ENCODE peak calls at places on chromosomes 3 and 15, in nine cellular contexts. One of them, this sample, is unnamed.

GRCh38 chr15:82641129-82641798 is 5.9 kb downstream of the CPEB1 start:
- ATAC-seq in Panc1: no peak
- ATAC-seq in left colon: no peak
- ATAC-seq in PC-3: no peak
- ATAC-seq in aorta: no peak
- ATAC-seq in left cardiac atrium: no peak
- ATAC-seq in natural killer cell: no peak
- ATAC-seq in SK-N-SH treated with all-trans-retinoic acid at 6 μM for 48 hours: no peak
- ATAC-seq in T-cell: no peak
- ATAC-seq in this sample: no peak

GRCh38 chr3:143283432-143284128 is 164.0 kb downstream of the CHST2 start:
- ATAC-seq in Panc1: no peak
- ATAC-seq in left colon: no peak
- ATAC-seq in PC-3: peak
- ATAC-seq in aorta: no peak
- ATAC-seq in left cardiac atrium: no peak
- ATAC-seq in natural killer cell: no peak
- ATAC-seq in SK-N-SH treated with all-trans-retinoic acid at 6 μM for 48 hours: peak
- ATAC-seq in T-cell: no peak
- ATAC-seq in this sample: no peak

GRCh38 chr3:127831723-127832172 is 9.4 kb upstream of the MGLL start:
- ATAC-seq in Panc1: peak
- ATAC-seq in left colon: peak
- ATAC-seq in PC-3: no peak
- ATAC-seq in aorta: no peak
- ATAC-seq in left cardiac atrium: peak
- ATAC-seq in natural killer cell: peak
- ATAC-seq in SK-N-SH treated with all-trans-retinoic acid at 6 μM for 48 hours: peak
- ATAC-seq in T-cell: no peak
- ATAC-seq in this sample: no peak

GRCh38 chr3:189292667-189293478 is 121.1 kb downstream of the TPRG1 start:
- ATAC-seq in Panc1: no peak
- ATAC-seq in left colon: peak
- ATAC-seq in PC-3: peak
- ATAC-seq in aorta: peak
- ATAC-seq in left cardiac atrium: no peak
- ATAC-seq in natural killer cell: no peak
- ATAC-seq in SK-N-SH treated with all-trans-retinoic acid at 6 μM for 48 hours: no peak
- ATAC-seq in T-cell: no peak
- ATAC-seq in this sample: no peak

GRCh38 chr3:134864644-134865043 is 69.6 kb downstream of the EPHB1 start:
- ATAC-seq in Panc1: no peak
- ATAC-seq in left colon: no peak
- ATAC-seq in PC-3: no peak
- ATAC-seq in aorta: no peak
- ATAC-seq in left cardiac atrium: peak
- ATAC-seq in natural killer cell: no peak
- ATAC-seq in SK-N-SH treated with all-trans-retinoic acid at 6 μM for 48 hours: peak
- ATAC-seq in T-cell: no peak
- ATAC-seq in this sample: no peak

GRCh38 chr3:169554606-169555005 is 108.9 kb downstream of the MECOM start:
- ATAC-seq in Panc1: no peak
- ATAC-seq in left colon: no peak
- ATAC-seq in PC-3: no peak
- ATAC-seq in aorta: peak
- ATAC-seq in left cardiac atrium: no peak
- ATAC-seq in natural killer cell: no peak
- ATAC-seq in SK-N-SH treated with all-trans-retinoic acid at 6 μM for 48 hours: no peak
- ATAC-seq in T-cell: no peak
- ATAC-seq in this sample: no peak

GRCh38 chr3:49104052-49104426 is 518 bp downstream of the QARS1 start:
- ATAC-seq in Panc1: no peak
- ATAC-seq in left colon: peak
- ATAC-seq in PC-3: no peak
- ATAC-seq in aorta: no peak
- ATAC-seq in left cardiac atrium: no peak
- ATAC-seq in natural killer cell: no peak
- ATAC-seq in SK-N-SH treated with all-trans-retinoic acid at 6 μM for 48 hours: no peak
- ATAC-seq in T-cell: no peak
- ATAC-seq in this sample: no peak

GRCh38 chr3:167898091-167898490 is 162.6 kb downstream of the SERPINI1 start:
- ATAC-seq in Panc1: no peak
- ATAC-seq in left colon: no peak
- ATAC-seq in PC-3: no peak
- ATAC-seq in aorta: no peak
- ATAC-seq in left cardiac atrium: no peak
- ATAC-seq in natural killer cell: no peak
- ATAC-seq in SK-N-SH treated with all-trans-retinoic acid at 6 μM for 48 hours: no peak
- ATAC-seq in T-cell: no peak
- ATAC-seq in this sample: no peak

GRCh38 chr15:55916666-55917409 is 76.6 kb downstream of the NEDD4 start:
- ATAC-seq in Panc1: no peak
- ATAC-seq in left colon: no peak
- ATAC-seq in PC-3: peak
- ATAC-seq in aorta: no peak
- ATAC-seq in left cardiac atrium: peak
- ATAC-seq in natural killer cell: no peak
- ATAC-seq in SK-N-SH treated with all-trans-retinoic acid at 6 μM for 48 hours: peak
- ATAC-seq in T-cell: no peak
- ATAC-seq in this sample: no peak

GRCh38 chr15:101062471-101063171 is 143.5 kb downstream of the LRRK1 start:
- ATAC-seq in Panc1: no peak
- ATAC-seq in left colon: no peak
- ATAC-seq in PC-3: no peak
- ATAC-seq in aorta: no peak
- ATAC-seq in left cardiac atrium: no peak
- ATAC-seq in natural killer cell: peak
- ATAC-seq in SK-N-SH treated with all-trans-retinoic acid at 6 μM for 48 hours: no peak
- ATAC-seq in T-cell: no peak
- ATAC-seq in this sample: no peak

GRCh38 chr3:186871403-186871924 is 29.0 kb downstream of the ADIPOQ start:
- ATAC-seq in Panc1: no peak
- ATAC-seq in left colon: no peak
- ATAC-seq in PC-3: no peak
- ATAC-seq in aorta: no peak
- ATAC-seq in left cardiac atrium: peak
- ATAC-seq in natural killer cell: peak
- ATAC-seq in SK-N-SH treated with all-trans-retinoic acid at 6 μM for 48 hours: no peak
- ATAC-seq in T-cell: peak
- ATAC-seq in this sample: no peak

GRCh38 chr15:88057836-88058235 is 198.7 kb downstream of the NTRK3 start:
- ATAC-seq in Panc1: no peak
- ATAC-seq in left colon: no peak
- ATAC-seq in PC-3: no peak
- ATAC-seq in aorta: no peak
- ATAC-seq in left cardiac atrium: no peak
- ATAC-seq in natural killer cell: no peak
- ATAC-seq in SK-N-SH treated with all-trans-retinoic acid at 6 μM for 48 hours: no peak
- ATAC-seq in T-cell: no peak
- ATAC-seq in this sample: no peak

GRCh38 chr15:99593070-99593469 is 27.3 kb downstream of the MEF2A start:
- ATAC-seq in Panc1: no peak
- ATAC-seq in left colon: no peak
- ATAC-seq in PC-3: no peak
- ATAC-seq in aorta: no peak
- ATAC-seq in left cardiac atrium: peak
- ATAC-seq in natural killer cell: no peak
- ATAC-seq in SK-N-SH treated with all-trans-retinoic acid at 6 μM for 48 hours: no peak
- ATAC-seq in T-cell: no peak
- ATAC-seq in this sample: no peak

GRCh38 chr15:92463826-92464225 is 70.1 kb downstream of the ST8SIA2 start:
- ATAC-seq in Panc1: no peak
- ATAC-seq in left colon: no peak
- ATAC-seq in PC-3: no peak
- ATAC-seq in aorta: no peak
- ATAC-seq in left cardiac atrium: no peak
- ATAC-seq in natural killer cell: no peak
- ATAC-seq in SK-N-SH treated with all-trans-retinoic acid at 6 μM for 48 hours: no peak
- ATAC-seq in T-cell: no peak
- ATAC-seq in this sample: no peak

GRCh38 chr3:184078851-184079250 is 18.0 kb upstream of the HTR3E start:
- ATAC-seq in Panc1: no peak
- ATAC-seq in left colon: no peak
- ATAC-seq in PC-3: no peak
- ATAC-seq in aorta: no peak
- ATAC-seq in left cardiac atrium: no peak
- ATAC-seq in natural killer cell: no peak
- ATAC-seq in SK-N-SH treated with all-trans-retinoic acid at 6 μM for 48 hours: no peak
- ATAC-seq in T-cell: no peak
- ATAC-seq in this sample: no peak

GRCh38 chr3:48788544-48789162 is 59.0 kb downstream of the PRKAR2A start:
- ATAC-seq in Panc1: no peak
- ATAC-seq in left colon: no peak
- ATAC-seq in PC-3: no peak
- ATAC-seq in aorta: no peak
- ATAC-seq in left cardiac atrium: no peak
- ATAC-seq in natural killer cell: no peak
- ATAC-seq in SK-N-SH treated with all-trans-retinoic acid at 6 μM for 48 hours: no peak
- ATAC-seq in T-cell: peak
- ATAC-seq in this sample: no peak

GRCh38 chr15:40105517-40106202 is 3.0 kb downstream of the BMF start:
- ATAC-seq in Panc1: no peak
- ATAC-seq in left colon: no peak
- ATAC-seq in PC-3: no peak
- ATAC-seq in aorta: no peak
- ATAC-seq in left cardiac atrium: no peak
- ATAC-seq in natural killer cell: no peak
- ATAC-seq in SK-N-SH treated with all-trans-retinoic acid at 6 μM for 48 hours: no peak
- ATAC-seq in T-cell: no peak
- ATAC-seq in this sample: no peak

GRCh38 chr15:85494035-85494793 is 113.8 kb downstream of the AKAP13 start:
- ATAC-seq in Panc1: peak
- ATAC-seq in left colon: peak
- ATAC-seq in PC-3: peak
- ATAC-seq in aorta: peak
- ATAC-seq in left cardiac atrium: peak
- ATAC-seq in natural killer cell: no peak
- ATAC-seq in SK-N-SH treated with all-trans-retinoic acid at 6 μM for 48 hours: peak
- ATAC-seq in T-cell: no peak
- ATAC-seq in this sample: peak

GRCh38 chr3:133469140-133469731 is 69.4 kb downstream of the BFSP2 start:
- ATAC-seq in Panc1: no peak
- ATAC-seq in left colon: no peak
- ATAC-seq in PC-3: no peak
- ATAC-seq in aorta: peak
- ATAC-seq in left cardiac atrium: peak
- ATAC-seq in natural killer cell: no peak
- ATAC-seq in SK-N-SH treated with all-trans-retinoic acid at 6 μM for 48 hours: no peak
- ATAC-seq in T-cell: no peak
- ATAC-seq in this sample: peak

GRCh38 chr3:15595955-15596354 is 5.4 kb downstream of the HACL1 start:
- ATAC-seq in Panc1: no peak
- ATAC-seq in left colon: no peak
- ATAC-seq in PC-3: no peak
- ATAC-seq in aorta: no peak
- ATAC-seq in left cardiac atrium: no peak
- ATAC-seq in natural killer cell: no peak
- ATAC-seq in SK-N-SH treated with all-trans-retinoic acid at 6 μM for 48 hours: no peak
- ATAC-seq in T-cell: no peak
- ATAC-seq in this sample: no peak

GRCh38 chr3:106124818-106125217 is 256.0 kb upstream of the CBLB start:
- ATAC-seq in Panc1: no peak
- ATAC-seq in left colon: no peak
- ATAC-seq in PC-3: no peak
- ATAC-seq in aorta: no peak
- ATAC-seq in left cardiac atrium: no peak
- ATAC-seq in natural killer cell: no peak
- ATAC-seq in SK-N-SH treated with all-trans-retinoic acid at 6 μM for 48 hours: no peak
- ATAC-seq in T-cell: no peak
- ATAC-seq in this sample: no peak

GRCh38 chr3:59580499-59580898 is 530.7 kb upstream of the CFAP20DC start:
- ATAC-seq in Panc1: no peak
- ATAC-seq in left colon: no peak
- ATAC-seq in PC-3: peak
- ATAC-seq in aorta: no peak
- ATAC-seq in left cardiac atrium: no peak
- ATAC-seq in natural killer cell: no peak
- ATAC-seq in SK-N-SH treated with all-trans-retinoic acid at 6 μM for 48 hours: no peak
- ATAC-seq in T-cell: no peak
- ATAC-seq in this sample: no peak

GRCh38 chr15:36278219-36278618 is 301.2 kb upstream of the CDIN1 start:
- ATAC-seq in Panc1: no peak
- ATAC-seq in left colon: no peak
- ATAC-seq in PC-3: peak
- ATAC-seq in aorta: no peak
- ATAC-seq in left cardiac atrium: no peak
- ATAC-seq in natural killer cell: no peak
- ATAC-seq in SK-N-SH treated with all-trans-retinoic acid at 6 μM for 48 hours: no peak
- ATAC-seq in T-cell: no peak
- ATAC-seq in this sample: no peak

GRCh38 chr3:2765002-2765579 is 345.1 kb downstream of the IL5RA start:
- ATAC-seq in Panc1: no peak
- ATAC-seq in left colon: no peak
- ATAC-seq in PC-3: no peak
- ATAC-seq in aorta: no peak
- ATAC-seq in left cardiac atrium: no peak
- ATAC-seq in natural killer cell: no peak
- ATAC-seq in SK-N-SH treated with all-trans-retinoic acid at 6 μM for 48 hours: no peak
- ATAC-seq in T-cell: no peak
- ATAC-seq in this sample: no peak

GRCh38 chr15:48479751-48480150 is 148.5 kb downstream of the DUT start:
- ATAC-seq in Panc1: no peak
- ATAC-seq in left colon: no peak
- ATAC-seq in PC-3: no peak
- ATAC-seq in aorta: no peak
- ATAC-seq in left cardiac atrium: no peak
- ATAC-seq in natural killer cell: no peak
- ATAC-seq in SK-N-SH treated with all-trans-retinoic acid at 6 μM for 48 hours: no peak
- ATAC-seq in T-cell: no peak
- ATAC-seq in this sample: no peak

GRCh38 chr3:126113733-126114132 is 29.8 kb upstream of the SLC41A3 start:
- ATAC-seq in Panc1: peak
- ATAC-seq in left colon: no peak
- ATAC-seq in PC-3: peak
- ATAC-seq in aorta: no peak
- ATAC-seq in left cardiac atrium: no peak
- ATAC-seq in natural killer cell: peak
- ATAC-seq in SK-N-SH treated with all-trans-retinoic acid at 6 μM for 48 hours: peak
- ATAC-seq in T-cell: no peak
- ATAC-seq in this sample: no peak

GRCh38 chr3:31903686-31904431 is 77.2 kb downstream of the OSBPL10 start:
- ATAC-seq in Panc1: peak
- ATAC-seq in left colon: peak
- ATAC-seq in PC-3: no peak
- ATAC-seq in aorta: no peak
- ATAC-seq in left cardiac atrium: no peak
- ATAC-seq in natural killer cell: no peak
- ATAC-seq in SK-N-SH treated with all-trans-retinoic acid at 6 μM for 48 hours: no peak
- ATAC-seq in T-cell: no peak
- ATAC-seq in this sample: no peak

GRCh38 chr3:25449857-25450256 is 21.8 kb downstream of the RARB start:
- ATAC-seq in Panc1: no peak
- ATAC-seq in left colon: no peak
- ATAC-seq in PC-3: no peak
- ATAC-seq in aorta: no peak
- ATAC-seq in left cardiac atrium: no peak
- ATAC-seq in natural killer cell: no peak
- ATAC-seq in SK-N-SH treated with all-trans-retinoic acid at 6 μM for 48 hours: no peak
- ATAC-seq in T-cell: no peak
- ATAC-seq in this sample: no peak

GRCh38 chr3:173993299-173993698 is 595.8 kb downstream of the NLGN1 start:
- ATAC-seq in Panc1: peak
- ATAC-seq in left colon: no peak
- ATAC-seq in PC-3: peak
- ATAC-seq in aorta: no peak
- ATAC-seq in left cardiac atrium: no peak
- ATAC-seq in natural killer cell: no peak
- ATAC-seq in SK-N-SH treated with all-trans-retinoic acid at 6 μM for 48 hours: peak
- ATAC-seq in T-cell: no peak
- ATAC-seq in this sample: no peak

GRCh38 chr3:120816728-120817127 is 74.2 kb downstream of the GTF2E1 start:
- ATAC-seq in Panc1: no peak
- ATAC-seq in left colon: no peak
- ATAC-seq in PC-3: no peak
- ATAC-seq in aorta: no peak
- ATAC-seq in left cardiac atrium: no peak
- ATAC-seq in natural killer cell: no peak
- ATAC-seq in SK-N-SH treated with all-trans-retinoic acid at 6 μM for 48 hours: no peak
- ATAC-seq in T-cell: no peak
- ATAC-seq in this sample: no peak

GRCh38 chr3:159791336-159791735 is 197.3 kb upstream of the IL12A start:
- ATAC-seq in Panc1: no peak
- ATAC-seq in left colon: no peak
- ATAC-seq in PC-3: no peak
- ATAC-seq in aorta: no peak
- ATAC-seq in left cardiac atrium: no peak
- ATAC-seq in natural killer cell: no peak
- ATAC-seq in SK-N-SH treated with all-trans-retinoic acid at 6 μM for 48 hours: no peak
- ATAC-seq in T-cell: no peak
- ATAC-seq in this sample: no peak

This sample was measured in gastroesophageal sphincter.